ENCODE peak calls at places on chromosome 11, in ten cellular contexts. L is fibroblast of pulmonary artery, F is spleen, E is right atrium auricular region, I is HFF-Myc, U is tibial artery, P is AG09309, Z is MM.1S, M is fibroblast of lung, K is fibroblast of the aortic adventitia. B is an unnamed sample.

GRCh38 chr11:29328961-29329441 is 687.8 kb downstream of the KCNA4 start:
- DNase-seq in P (no peak), I (peak), M (peak), F (no peak), K (peak), Z (peak), L (peak), U (no peak), E (no peak), B (no peak)

GRCh38 chr11:62842171-62842717 is 2.9 kb upstream of the WDR74 start:
- DNase-seq in P (no peak), L (no peak), M (peak), I (no peak), Z (no peak), E (peak), U (no peak), F (peak), K (no peak), B (peak)

GRCh38 chr11:1771700-1772099 is 8.0 kb upstream of the CTSD start:
- DNase-seq in F (peak), E (no peak), Z (no peak), K (peak), P (no peak), I (no peak), L (peak), M (peak), U (no peak), B (no peak)

GRCh38 chr11:61964941-61965282 is 2.5 kb downstream of the FTH1 start:
- DNase-seq in I (no peak), F (no peak), E (no peak), Z (no peak), M (no peak), K (peak), P (no peak), U (no peak), L (peak), B (no peak)

GRCh38 chr11:45182902-45183301 is 36.5 kb downstream of the PRDM11 start:
- DNase-seq in Z (no peak), U (no peak), F (no peak), K (peak), E (no peak), I (no peak), P (no peak), L (peak), M (peak), B (no peak)

GRCh38 chr11:121416909-121417567 is 35.1 kb upstream of the SORL1 start:
- DNase-seq in E (peak), U (peak), Z (no peak), I (peak), F (peak), M (peak), K (peak), P (peak), L (peak), B (peak)

GRCh38 chr11:102669664-102670063 is 35.9 kb downstream of the MMP27 start:
- DNase-seq in U (no peak), P (no peak), E (no peak), K (no peak), I (no peak), Z (peak), M (no peak), L (no peak), F (no peak), B (no peak)

GRCh38 chr11:17861036-17861755 is 126.6 kb downstream of the KCNC1 start:
- DNase-seq in F (no peak), P (no peak), M (no peak), I (no peak), U (no peak), K (peak), L (no peak), Z (no peak), E (no peak), B (no peak)

GRCh38 chr11:62832346-62833234 is at the start of gene TEX54:
- DNase-seq in F (peak), L (no peak), P (no peak), M (no peak), K (no peak), Z (no peak), I (no peak), E (no peak), U (no peak), B (peak)

GRCh38 chr11:36116161-36116560 is 172.3 kb downstream of the LDLRAD3 start:
- DNase-seq in F (no peak), E (no peak), Z (no peak), L (peak), I (no peak), K (no peak), M (no peak), U (no peak), P (no peak), B (no peak)

GRCh38 chr11:87134524-87135106 is 96.9 kb downstream of the TMEM135 start:
- DNase-seq in P (no peak), U (no peak), K (no peak), F (no peak), I (no peak), L (no peak), E (no peak), M (no peak), Z (no peak), B (no peak)

GRCh38 chr11:132220464-132220863 is 850.0 kb downstream of the NTM start:
- DNase-seq in L (peak), M (peak), F (no peak), I (peak), K (peak), Z (no peak), U (no peak), P (peak), E (no peak), B (no peak)

GRCh38 chr11:35879361-35879760 is 64.5 kb upstream of the LDLRAD3 start:
- DNase-seq in M (no peak), L (no peak), U (no peak), F (no peak), K (no peak), E (no peak), P (no peak), I (no peak), Z (no peak), B (no peak)

GRCh38 chr11:119599864-119600593 is 129.0 kb downstream of the NECTIN1 start:
- DNase-seq in K (no peak), M (no peak), I (no peak), P (no peak), L (no peak), Z (no peak), E (no peak), F (no peak), U (no peak), B (no peak)

GRCh38 chr11:56932572-56933235 is 56.0 kb upstream of the OR5AK2 start:
- DNase-seq in Z (no peak), M (peak), E (no peak), U (no peak), I (no peak), F (no peak), K (peak), P (peak), L (peak), B (no peak)

GRCh38 chr11:119479685-119480275 is 56.8 kb upstream of the THY1 start:
- DNase-seq in M (peak), P (no peak), Z (peak), E (peak), K (peak), U (peak), F (no peak), L (peak), I (no peak), B (peak)

GRCh38 chr11:131943296-131943695 is 572.9 kb downstream of the NTM start:
- DNase-seq in L (no peak), E (no peak), Z (no peak), F (no peak), I (no peak), U (no peak), K (no peak), M (no peak), P (no peak), B (no peak)

GRCh38 chr11:102807921-102808320 is 10.0 kb upstream of the MMP1 start:
- DNase-seq in P (no peak), L (no peak), E (no peak), I (no peak), Z (no peak), U (no peak), M (peak), F (no peak), K (no peak), B (no peak)

GRCh38 chr11:94525933-94526332 is 13.7 kb downstream of the C11orf97 start:
- DNase-seq in I (peak), L (peak), M (peak), K (peak), P (no peak), Z (no peak), U (peak), F (peak), E (peak), B (peak)

GRCh38 chr11:65915101-65915820 is 3.6 kb downstream of the C11orf68 start:
- DNase-seq in F (no peak), E (no peak), K (no peak), I (no peak), M (peak), L (no peak), Z (no peak), U (no peak), P (no peak), B (no peak)

GRCh38 chr11:55714982-55715888 is 53.2 kb downstream of the OR4C6 start:
- DNase-seq in P (no peak), E (no peak), U (no peak), F (no peak), I (no peak), K (no peak), L (no peak), Z (peak), M (no peak), B (no peak)

GRCh38 chr11:65434057-65434666 is 11.6 kb downstream of the NEAT1 start:
- DNase-seq in F (no peak), Z (no peak), I (no peak), K (peak), U (no peak), P (no peak), E (peak), M (peak), L (peak), B (no peak)

GRCh38 chr11:120034881-120035620 is 102.9 kb downstream of the TRIM29 start:
- DNase-seq in K (no peak), I (no peak), P (no peak), F (no peak), L (no peak), M (no peak), Z (no peak), U (no peak), E (no peak), B (no peak)

GRCh38 chr11:61996933-61997332 is 29.5 kb upstream of the FTH1 start:
- DNase-seq in Z (no peak), I (no peak), U (no peak), F (no peak), L (no peak), M (no peak), E (no peak), K (no peak), P (no peak), B (no peak)

GRCh38 chr11:2825261-2825885 is 60.2 kb downstream of the CDKN1C start:
- DNase-seq in E (peak), U (peak), Z (no peak), K (peak), I (no peak), L (peak), F (no peak), P (peak), M (peak), B (peak)

GRCh38 chr11:59144096-59144495 is 1.4 kb downstream of the FAM111A start:
- DNase-seq in L (no peak), F (no peak), I (no peak), Z (no peak), M (no peak), K (peak), E (no peak), U (no peak), P (no peak), B (no peak)

GRCh38 chr11:121446752-121447156 is 5.4 kb upstream of the SORL1 start:
- DNase-seq in K (peak), Z (no peak), I (no peak), E (no peak), P (no peak), U (no peak), F (no peak), M (peak), L (peak), B (no peak)

GRCh38 chr11:34331329-34331728 is 26.5 kb downstream of the ABTB2 start:
- DNase-seq in K (peak), M (peak), E (no peak), U (peak), I (peak), L (peak), P (peak), F (no peak), Z (no peak), B (no peak)

GRCh38 chr11:61090521-61090920 is 11.8 kb upstream of the CD5 start:
- DNase-seq in F (no peak), P (no peak), E (no peak), Z (no peak), K (no peak), U (no peak), L (no peak), M (no peak), I (no peak), B (no peak)

GRCh38 chr11:8604078-8604723 is 10.2 kb upstream of the STK33 start:
- DNase-seq in Z (peak), K (peak), F (no peak), M (peak), P (peak), U (peak), L (peak), I (peak), E (peak), B (no peak)

GRCh38 chr11:73147771-73148681 is 5.9 kb upstream of the FCHSD2 start:
- DNase-seq in F (peak), E (peak), Z (no peak), U (peak), L (no peak), P (no peak), I (no peak), M (no peak), K (no peak), B (peak)

GRCh38 chr11:114876231-114876630 is 197.9 kb downstream of the NXPE2 start:
- DNase-seq in E (no peak), P (no peak), U (no peak), Z (no peak), M (no peak), I (no peak), F (no peak), L (no peak), K (no peak), B (no peak)

GRCh38 chr11:120752668-120753067 is 241.1 kb downstream of the GRIK4 start:
- DNase-seq in I (no peak), Z (no peak), F (no peak), E (peak), P (no peak), M (no peak), U (no peak), K (no peak), L (no peak), B (no peak)

GRCh38 chr11:71499546-71499945 is 27.5 kb upstream of the KRTAP5-7 start:
- DNase-seq in P (no peak), E (no peak), U (no peak), M (no peak), K (no peak), Z (no peak), L (no peak), F (peak), I (no peak), B (no peak)

GRCh38 chr11:94539420-94539819 is 4.3 kb upstream of the FUT4 start:
- DNase-seq in U (no peak), M (no peak), Z (no peak), P (no peak), I (no peak), E (no peak), K (no peak), F (no peak), L (no peak), B (no peak)

GRCh38 chr11:113334183-113334582 is 19.8 kb downstream of the TTC12 start:
- DNase-seq in Z (peak), P (no peak), L (no peak), F (no peak), M (no peak), K (no peak), I (no peak), E (no peak), U (no peak), B (no peak)

GRCh38 chr11:75263944-75264349 is 23.4 kb downstream of the TPBGL start:
- DNase-seq in Z (no peak), E (no peak), F (peak), I (no peak), K (peak), L (peak), U (no peak), P (no peak), M (peak), B (peak)

GRCh38 chr11:12075291-12075690 is 35.1 kb upstream of the MICAL2 start:
- DNase-seq in F (no peak), I (no peak), P (no peak), U (no peak), K (no peak), L (no peak), M (no peak), E (no peak), Z (no peak), B (no peak)
- H3K4me3 ChIP-seq in F (no peak), I (no peak), P (no peak), U (no peak), K (no peak), L (no peak), M (no peak), E (no peak), Z (no peak), B (no peak)

DNA sequence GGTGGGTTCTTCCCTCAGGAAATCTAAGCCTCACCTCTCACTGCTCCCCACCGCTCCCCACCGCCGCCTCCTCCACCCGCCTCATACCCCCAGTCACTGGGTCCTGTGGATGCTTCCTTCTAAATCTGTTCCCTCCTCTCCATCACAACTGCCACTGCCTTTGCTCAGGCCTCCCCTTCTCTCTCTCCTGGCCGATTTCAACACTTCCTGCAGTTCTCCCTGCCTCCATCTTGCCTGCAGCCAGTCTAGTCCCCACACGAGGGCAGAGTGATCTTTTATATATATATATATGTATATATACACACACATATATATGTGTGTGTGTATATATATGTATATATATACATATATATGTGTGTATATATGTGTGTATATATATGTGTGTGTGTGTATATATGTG is 27.8 kb downstream of the CREB3L1 start:
- DNase-seq in I (no peak), Z (no peak), E (no peak), M (peak), U (no peak), K (peak), P (no peak), F (no peak), L (peak), B (no peak)
- TF ChIP-seq CTCF in I (peak), Z (no peak), E (no peak), M (peak), U (no peak), K (peak), P (peak), F (no peak), L (peak), B (no peak)

DNA sequence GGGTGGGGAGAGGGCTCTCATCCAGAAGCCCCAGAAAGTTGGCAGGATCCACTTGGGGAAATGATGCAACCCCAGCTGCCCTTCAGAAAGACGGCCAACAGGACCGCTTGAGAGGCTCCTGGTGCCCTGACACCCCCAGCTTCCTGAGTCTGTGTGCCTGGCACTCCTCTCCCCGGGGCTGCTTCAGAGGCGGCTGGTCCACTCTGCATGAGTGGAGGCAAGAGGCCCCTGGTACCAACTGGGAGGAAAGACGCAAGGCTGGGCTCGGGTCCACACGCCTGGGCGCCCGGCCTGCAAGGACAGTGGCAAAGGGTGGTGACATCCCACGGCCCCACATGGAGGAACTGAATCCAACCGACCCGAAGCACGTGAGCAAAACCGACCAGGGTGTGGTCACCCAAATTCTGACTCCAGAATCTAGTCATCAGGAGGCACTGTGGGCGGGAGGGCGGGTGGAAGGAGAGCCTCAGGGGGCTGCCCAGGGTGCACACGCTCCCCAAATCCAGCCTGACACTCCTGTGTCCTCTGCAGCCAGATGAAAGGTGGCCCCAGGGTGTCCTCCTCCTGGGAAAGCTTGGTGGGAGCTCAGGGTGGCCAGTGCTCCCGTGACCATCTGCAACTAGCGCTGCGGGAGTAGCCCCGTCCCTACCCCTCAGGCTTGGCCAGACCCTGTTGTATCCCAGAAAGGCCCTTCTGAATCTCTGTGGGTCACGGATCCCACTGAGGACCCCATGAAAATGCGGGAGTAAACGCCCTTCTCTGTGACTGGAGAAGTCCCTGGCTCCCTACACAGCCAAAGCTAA is 3.7 kb downstream of the RNH1 start:
- DNase-seq in I (no peak), M (peak), F (peak), E (peak), Z (no peak), K (peak), L (peak), U (peak), P (no peak), B (no peak)
- H3K4me3 ChIP-seq in I (peak), M (peak), F (peak), E (peak), Z (no peak), K (peak), L (peak), U (peak), P (peak), B (peak)

DNA sequence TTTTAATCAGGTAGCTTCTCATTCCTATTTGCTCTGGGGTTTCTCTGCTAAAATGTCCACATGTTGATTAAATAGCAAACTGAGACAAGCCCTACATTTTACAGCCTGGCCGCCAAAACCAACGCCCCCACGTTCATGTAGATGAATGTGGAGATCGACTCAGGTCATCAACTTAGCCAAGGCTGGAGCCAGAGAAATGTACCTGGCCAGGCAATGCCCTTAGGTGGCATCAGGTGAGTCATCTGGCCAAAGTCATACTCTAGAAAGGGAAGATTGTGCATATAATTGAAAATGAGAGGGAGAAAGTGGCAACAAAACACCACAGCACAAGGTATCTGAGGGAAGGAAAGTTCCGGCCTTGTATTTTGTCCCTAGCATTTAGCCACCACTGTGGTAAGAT is 37.1 kb upstream of the CCDC89 start:
- DNase-seq in I (no peak), E (no peak), F (no peak), M (no peak), K (no peak), U (no peak), P (no peak), Z (no peak), L (no peak), B (no peak)
- TF ChIP-seq CTCF in I (no peak), E (no peak), F (no peak), M (no peak), K (no peak), U (no peak), P (no peak), Z (no peak), L (no peak), B (no peak)

GRCh38 chr11:370087-370941 is 1.0 kb downstream of the B4GALNT4 start:
- DNase-seq in Z (no peak), F (no peak), I (no peak), P (no peak), M (no peak), L (no peak), E (no peak), U (no peak), K (no peak), B (peak)

GRCh38 chr11:371051-371450 is 1.8 kb downstream of the B4GALNT4 start:
- DNase-seq in E (no peak), K (no peak), P (no peak), I (no peak), M (no peak), Z (no peak), F (no peak), U (no peak), L (no peak), B (peak)

GRCh38 chr11:369336-370018 is at the start of gene B4GALNT4:
- DNase-seq in P (no peak), I (no peak), F (no peak), L (peak), K (peak), M (no peak), Z (no peak), E (no peak), U (no peak), B (peak)

GRCh38 chr11:367956-368413 is 1.3 kb upstream of the B4GALNT4 start:
- DNase-seq in K (no peak), U (no peak), Z (no peak), P (no peak), I (no peak), M (no peak), E (no peak), F (no peak), L (no peak), B (no peak)

GRCh38 chr11:368414-369335 is 624 bp upstream of the B4GALNT4 start:
- DNase-seq in K (peak), Z (no peak), P (no peak), E (no peak), U (no peak), L (no peak), F (no peak), M (no peak), I (no peak), B (peak)
- H3K4me3 ChIP-seq in K (peak), Z (no peak), P (peak), E (no peak), U (peak), L (peak), F (peak), M (no peak), I (no peak), B (no peak)

B was measured in kidney.